ENCODE peak calls at places on chromosomes 2 and 18, in six cellular contexts. C is epithelial cell of esophagus, Z is cardiac fibroblast, Q is cardiac muscle cell, H is fibroblast of mammary gland, F is AG09319. N is an unnamed sample.

GRCh38 chr2:240328526-240328925 is 106.9 kb upstream of the GPC1 start:
- DNase-seq in Z (no peak), H (no peak), Q (no peak), C (no peak), F (no peak), N (no peak)

GRCh38 chr2:163515836-163516235 is 220.0 kb downstream of the FIGN start:
- DNase-seq in Z (no peak), C (no peak), F (no peak), Q (no peak), H (no peak), N (no peak)

GRCh38 chr18:62663731-62664336 is 51.5 kb upstream of the PHLPP1 start:
- DNase-seq in F (no peak), H (peak), Q (no peak), C (peak), Z (peak), N (peak)

GRCh38 chr2:205411558-205411957 is 270.7 kb upstream of the NRP2 start:
- DNase-seq in Z (peak), H (no peak), Q (no peak), C (no peak), F (no peak), N (no peak)

GRCh38 chr2:162029287-162029901 is 44.6 kb downstream of the DPP4 start:
- DNase-seq in F (peak), Z (peak), H (peak), C (peak), Q (no peak), N (peak)

GRCh38 chr2:11241804-11242203 is 86.5 kb downstream of the SLC66A3 start:
- DNase-seq in F (no peak), Q (no peak), H (no peak), C (no peak), Z (no peak), N (no peak)

GRCh38 chr18:7273301-7273911 is 42.5 kb downstream of the LRRC30 start:
- DNase-seq in C (peak), Q (no peak), H (peak), Z (peak), F (no peak), N (peak)

GRCh38 chr2:28621172-28622100 is 125.6 kb downstream of the PLB1 start:
- DNase-seq in F (peak), C (peak), Z (peak), Q (peak), H (peak), N (peak)

GRCh38 chr2:174510583-174511189 is 23.9 kb upstream of the GPR155 start:
- DNase-seq in Q (peak), C (peak), Z (no peak), H (peak), F (no peak), N (peak)

GRCh38 chr2:151437630-151438029 is 27.9 kb downstream of the RIF1 start:
- DNase-seq in H (peak), Q (peak), Z (peak), C (peak), F (no peak), N (peak)

GRCh38 chr2:26584656-26585055 is 56.5 kb downstream of the CIB4 start:
- DNase-seq in F (no peak), Z (no peak), Q (no peak), C (no peak), H (no peak), N (no peak)

GRCh38 chr2:120446236-120447121 is 100.5 kb downstream of the INHBB start:
- DNase-seq in Z (no peak), C (no peak), Q (no peak), F (no peak), H (no peak), N (no peak)

GRCh38 chr2:105307962-105308361 is 21.6 kb downstream of the TGFBRAP1 start:
- DNase-seq in Z (no peak), C (no peak), Q (no peak), H (no peak), F (no peak), N (no peak)

GRCh38 chr2:191559569-191559968 is 118.4 kb upstream of the NABP1 start:
- DNase-seq in Z (no peak), Q (no peak), H (no peak), F (no peak), C (peak), N (no peak)

GRCh38 chr18:25233582-25234362 is 118.2 kb downstream of the ZNF521 start:
- DNase-seq in Z (peak), F (no peak), Q (no peak), H (peak), C (no peak), N (no peak)

GRCh38 chr2:28286678-28287077 is 106.0 kb upstream of the FOSL2 start:
- DNase-seq in C (no peak), Z (peak), H (peak), F (peak), Q (no peak), N (no peak)

GRCh38 chr18:79139206-79139605 is 70.0 kb downstream of the ATP9B start:
- DNase-seq in H (no peak), Q (no peak), F (no peak), Z (peak), C (no peak), N (no peak)

GRCh38 chr2:181188605-181189004 is 208.2 kb downstream of the UBE2E3 start:
- DNase-seq in Z (no peak), Q (no peak), H (no peak), F (no peak), C (no peak), N (no peak)

GRCh38 chr2:119476301-119477117 is 44.9 kb downstream of the TMEM37 start:
- DNase-seq in Q (peak), H (peak), C (peak), F (peak), Z (peak), N (peak)

GRCh38 chr2:225002656-225003045 is 39.6 kb downstream of the DOCK10 start:
- DNase-seq in H (no peak), F (no peak), C (peak), Z (no peak), Q (peak), N (peak)

GRCh38 chr2:138012968-138013367 is 48.7 kb downstream of the HNMT start:
- DNase-seq in H (no peak), Q (no peak), F (no peak), Z (no peak), C (no peak), N (no peak)

GRCh38 chr18:47215554-47216138 is 35.8 kb downstream of the SKOR2 start:
- DNase-seq in Z (peak), Q (peak), C (peak), H (peak), F (peak), N (peak)

GRCh38 chr18:56712761-56713160 is 61.6 kb downstream of the WDR7 start:
- DNase-seq in H (no peak), Q (no peak), C (peak), Z (no peak), F (no peak), N (no peak)

GRCh38 chr18:56711706-56712445 is 60.7 kb downstream of the WDR7 start:
- DNase-seq in Z (no peak), H (peak), Q (no peak), C (no peak), F (peak), N (no peak)

GRCh38 chr18:56715121-56715520 is 64.0 kb downstream of the WDR7 start:
- DNase-seq in Q (no peak), F (no peak), Z (no peak), C (no peak), H (peak), N (no peak)

DNA sequence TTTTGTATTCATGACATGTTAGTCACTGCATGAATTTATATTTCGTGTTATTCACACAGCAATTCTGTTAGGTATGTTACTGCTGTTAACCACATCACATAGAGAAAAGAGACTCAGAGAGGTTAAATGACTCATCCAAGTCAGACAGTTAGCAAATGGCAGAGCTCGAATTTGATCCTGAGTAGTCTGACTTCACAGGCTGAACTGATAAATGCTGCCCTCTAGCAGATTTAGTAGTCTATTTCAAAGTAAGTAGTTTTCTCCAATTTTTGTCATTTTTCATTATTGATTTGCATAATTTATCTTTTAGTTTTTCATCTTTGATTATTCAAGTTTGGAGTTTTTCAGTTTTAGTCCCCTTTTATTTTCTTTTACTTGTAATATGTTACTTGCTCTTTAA is 58.3 kb downstream of the WDR7 start:
- DNase-seq in C (peak), Q (no peak), F (peak), Z (peak), H (peak), N (peak)
- TF ChIP-seq CTCF in C (peak), Q (peak), F (peak), Z (peak), H (peak), N (peak)

GRCh38 chr2:109402180-109402579 is 211.6 kb downstream of the SEPTIN10 start:
- DNase-seq in Q (no peak), H (no peak), F (no peak), C (no peak), Z (no peak), N (no peak)

GRCh38 chr2:109401370-109401769 is 212.4 kb downstream of the SEPTIN10 start:
- DNase-seq in Q (no peak), C (no peak), F (no peak), Z (no peak), H (no peak), N (no peak)

GRCh38 chr2:109399061-109399460 is 214.7 kb downstream of the SEPTIN10 start:
- DNase-seq in Z (peak), H (peak), Q (no peak), F (peak), C (no peak), N (no peak)

GRCh38 chr2:109398616-109399015 is 215.2 kb downstream of the SEPTIN10 start:
- DNase-seq in C (no peak), H (no peak), Q (no peak), F (peak), Z (no peak), N (no peak)

DNA sequence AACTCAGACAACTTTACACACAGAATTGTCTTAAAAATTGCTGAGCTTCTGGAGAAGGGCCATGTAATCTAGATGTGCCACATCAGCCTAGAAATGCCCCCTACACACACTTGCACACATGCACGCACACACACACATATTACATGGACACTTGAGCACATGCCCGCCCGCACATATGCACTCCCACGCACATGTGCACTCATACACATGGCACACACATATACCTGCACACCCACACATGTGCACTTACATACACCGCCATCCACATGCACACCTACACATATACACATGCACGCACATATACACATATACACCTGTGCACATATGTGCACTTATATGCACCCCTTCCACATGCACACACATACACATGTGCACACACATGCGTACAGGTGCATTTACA is 213.7 kb downstream of the SEPTIN10 start:
- DNase-seq in F (no peak), C (no peak), Q (no peak), Z (no peak), H (no peak), N (no peak)
- TF ChIP-seq CTCF in F (no peak), C (no peak), Q (no peak), Z (no peak), H (no peak), N (no peak)

DNA sequence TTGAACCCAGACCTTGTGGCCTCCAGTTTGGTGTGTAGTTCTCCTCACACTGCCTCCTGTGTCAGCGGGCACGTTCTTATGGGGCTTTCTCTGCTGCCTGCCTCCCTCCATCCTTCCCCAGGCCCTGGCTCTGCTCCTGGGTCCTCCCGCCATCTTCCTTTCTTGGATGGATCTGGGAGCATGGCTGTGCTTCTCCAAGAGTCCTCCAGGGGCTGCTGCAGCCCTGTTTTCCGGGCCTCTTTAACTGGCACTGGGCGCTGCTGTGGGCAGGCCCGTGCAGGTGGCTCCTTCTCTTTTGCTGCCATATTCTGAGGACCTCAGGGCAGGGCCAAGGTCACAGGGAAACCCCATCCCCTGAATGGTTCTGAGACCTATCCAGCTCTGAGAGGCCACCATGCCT is 17.8 kb downstream of the THNSL2 start:
- DNase-seq in H (no peak), Z (no peak), Q (no peak), F (no peak), C (peak), N (peak)
- TF ChIP-seq CTCF in H (peak), Z (no peak), Q (peak), F (no peak), C (peak), N (peak)

DNA sequence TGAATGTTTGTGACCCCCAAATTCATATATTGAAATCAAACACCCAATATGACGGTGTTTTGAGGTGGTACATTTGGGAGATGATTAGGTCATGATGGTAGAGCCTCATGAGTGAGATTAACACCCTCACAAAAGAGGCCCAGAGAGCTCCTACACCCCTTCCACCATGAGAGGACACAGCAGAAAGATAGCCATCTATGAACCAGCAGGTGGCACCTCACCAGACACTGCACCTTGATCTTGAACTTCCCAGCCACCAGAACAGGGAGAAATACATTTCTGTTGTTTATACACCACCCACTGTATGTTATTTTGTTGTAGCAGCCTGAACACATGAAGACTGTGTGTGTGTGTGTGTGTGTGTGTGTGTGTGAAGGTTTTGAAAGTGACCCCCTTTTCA is 58.1 kb downstream of the ST3GAL5 start:
- DNase-seq in Q (no peak), C (peak), H (no peak), F (no peak), Z (no peak), N (peak)
- TF ChIP-seq CTCF in Q (no peak), C (peak), H (peak), F (peak), Z (peak), N (no peak)

GRCh38 chr2:128306081-128306930 is 12.4 kb downstream of the HS6ST1 start:
- DNase-seq in F (peak), Q (peak), C (peak), H (peak), Z (peak), N (peak)
- TF ChIP-seq CTCF in F (peak), Q (peak), C (peak), H (peak), Z (peak), N (peak)

DNA sequence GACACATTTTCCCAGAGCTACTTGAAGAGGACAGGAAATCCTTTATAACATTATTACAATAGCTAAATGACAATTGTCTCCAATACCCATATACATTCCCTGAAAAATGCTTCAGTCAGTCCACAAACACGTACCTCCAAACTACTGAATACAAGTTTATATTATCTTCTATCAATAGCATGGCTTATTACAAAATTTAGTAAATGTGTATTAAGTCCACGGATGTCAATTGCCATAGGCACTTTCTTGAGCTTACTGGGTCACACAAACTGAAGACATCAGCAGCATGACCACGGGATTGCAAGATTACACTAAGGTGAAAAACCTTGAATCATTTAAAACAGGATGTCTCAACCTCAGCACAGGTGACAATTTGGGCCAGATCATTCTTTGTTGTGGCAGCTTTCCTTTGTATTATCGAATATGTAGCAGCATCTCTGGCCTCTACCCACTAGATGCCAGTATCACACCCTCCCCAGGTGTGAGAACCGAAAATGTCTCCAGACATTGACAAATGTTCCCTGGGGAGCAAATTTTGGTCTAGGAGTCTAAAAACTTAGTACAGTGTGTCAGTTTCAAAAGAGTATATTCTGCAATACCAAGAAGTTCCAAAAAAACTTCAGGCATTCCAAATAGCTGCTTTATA is 1.4 kb downstream of the MBD2 start:
- DNase-seq in Z (no peak), Q (no peak), F (no peak), H (no peak), C (peak), N (no peak)
- TF ChIP-seq CTCF in Z (no peak), Q (peak), F (no peak), H (no peak), C (peak), N (peak)

GRCh38 chr2:33670392-33670937 is 71.4 kb upstream of the FAM98A start:
- DNase-seq in C (peak), Z (no peak), F (no peak), H (no peak), Q (no peak), N (peak)
- TF ChIP-seq CTCF in C (peak), Z (peak), F (no peak), H (peak), Q (no peak), N (no peak)

GRCh38 chr2:177106212-177106611 is 106.4 kb upstream of the HNRNPA3 start:
- DNase-seq in C (no peak), Q (no peak), H (no peak), Z (no peak), F (no peak), N (peak)
- TF ChIP-seq CTCF in C (peak), Q (no peak), H (peak), Z (no peak), F (no peak), N (peak)

N was measured in MCF 10A.